ENCODE peak calls at places on chromosomes 13 and 19, in nine cellular contexts. D, W, S, B, H, Y, C, X and O are unnamed samples.

GRCh38 chr13:99332456-99332855 is 25.3 kb upstream of the GPR183 start:
- DNase-seq in C (no peak), S (no peak), W (no peak), X (no peak), H (no peak), Y (peak), D (no peak), B (no peak), O (no peak)

GRCh38 chr19:29596080-29596479 is 10.0 kb upstream of the POP4 start:
- DNase-seq in X (peak), S (no peak), W (no peak), B (no peak), H (no peak), D (no peak), Y (no peak), C (no peak), O (peak)

GRCh38 chr13:21071015-21071414 is 9.6 kb upstream of the LATS2 start:
- DNase-seq in D (no peak), H (no peak), W (no peak), B (no peak), S (no peak), X (no peak), C (no peak), Y (peak), O (no peak)

GRCh38 chr13:24925318-24926231 is 161.6 kb downstream of the RNF17 start:
- DNase-seq in W (no peak), C (no peak), B (no peak), Y (no peak), X (no peak), H (no peak), D (no peak), S (no peak), O (no peak)

GRCh38 chr19:4012092-4012974 is 4.8 kb downstream of the PIAS4 start:
- DNase-seq in C (no peak), S (no peak), D (no peak), H (no peak), B (no peak), W (no peak), Y (no peak), X (peak), O (peak)

GRCh38 chr13:30692108-30692507 is 43.2 kb upstream of the ALOX5AP start:
- DNase-seq in W (no peak), B (no peak), D (no peak), C (no peak), S (no peak), Y (no peak), H (no peak), X (no peak), O (no peak)

GRCh38 chr13:73765651-73766384 is 368.4 kb downstream of the KLF12 start:
- DNase-seq in W (peak), H (peak), C (no peak), D (peak), B (peak), Y (no peak), S (peak), X (peak), O (peak)

GRCh38 chr13:45472171-45472705 is 7.5 kb downstream of the COG3 start:
- DNase-seq in W (no peak), B (no peak), X (no peak), H (peak), C (no peak), Y (no peak), D (no peak), S (no peak), O (no peak)

GRCh38 chr13:51838235-51838846 is 6.6 kb downstream of the TMEM272 start:
- DNase-seq in X (no peak), D (no peak), B (no peak), H (no peak), S (no peak), Y (no peak), C (no peak), W (no peak), O (no peak)

GRCh38 chr13:25847145-25847544 is 204.7 kb downstream of the SHISA2 start:
- DNase-seq in X (no peak), W (no peak), S (no peak), C (no peak), H (no peak), B (no peak), D (no peak), Y (no peak), O (no peak)

GRCh38 chr19:29616541-29616940 is 10.5 kb downstream of the POP4 start:
- DNase-seq in H (no peak), C (no peak), D (no peak), Y (no peak), B (no peak), S (no peak), X (no peak), W (no peak), O (no peak)

GRCh38 chr13:75360170-75360569 is 121.8 kb downstream of the TBC1D4 start:
- DNase-seq in D (no peak), S (no peak), X (no peak), W (no peak), H (no peak), C (no peak), Y (no peak), B (no peak), O (no peak)

GRCh38 chr13:30154531-30154930 is 152.8 kb downstream of the KATNAL1 start:
- DNase-seq in S (no peak), X (no peak), Y (no peak), C (no peak), H (no peak), W (no peak), D (no peak), B (no peak), O (no peak)

GRCh38 chr13:76350399-76350798 is 535.8 kb downstream of the KCTD12 start:
- DNase-seq in C (no peak), Y (no peak), B (no peak), S (no peak), D (no peak), H (no peak), X (no peak), W (no peak), O (no peak)

GRCh38 chr13:67095621-67096020 is 134.5 kb downstream of the PCDH9 start:
- DNase-seq in D (no peak), Y (no peak), C (no peak), X (no peak), B (no peak), W (no peak), H (peak), S (no peak), O (no peak)

GRCh38 chr13:46543307-46543706 is 9.7 kb upstream of the LRCH1 start:
- DNase-seq in H (no peak), S (no peak), X (no peak), C (no peak), W (no peak), Y (no peak), D (no peak), B (no peak), O (no peak)

GRCh38 chr19:42433503-42434260 is 6.5 kb upstream of the LIPE start:
- DNase-seq in X (peak), W (peak), C (no peak), B (peak), D (peak), S (no peak), H (peak), Y (no peak), O (no peak)

GRCh38 chr13:79409828-79410227 is 3.8 kb upstream of the RBM26 start:
- DNase-seq in Y (no peak), D (no peak), S (no peak), H (no peak), C (no peak), B (no peak), X (no peak), W (no peak), O (no peak)

GRCh38 chr19:4229179-4229931 is at the start of gene EBI3:
- DNase-seq in X (no peak), Y (no peak), W (peak), D (no peak), B (no peak), H (no peak), C (no peak), S (no peak), O (no peak)

GRCh38 chr13:30418886-30419459 is 3.3 kb upstream of the UBE2L5 start:
- DNase-seq in D (no peak), X (no peak), S (no peak), H (peak), W (no peak), B (no peak), Y (no peak), C (no peak), O (no peak)